ENCODE peak calls at places on chromosomes 12 and 14, in five cellular contexts. S, Z, E, H and F are unnamed samples.

GRCh38 chr12:28611501-28611900 is 421.2 kb downstream of the CCDC91 start:
- DNase-seq in S (no peak), Z (no peak), E (no peak), H (no peak), F (no peak)

GRCh38 chr12:104234926-104235499 is 19.4 kb downstream of the TXNRD1 start:
- DNase-seq in S (no peak), Z (no peak), E (no peak), H (no peak), F (no peak)

GRCh38 chr14:70735043-70735442 is 74.3 kb downstream of the MAP3K9 start:
- DNase-seq in S (no peak), Z (no peak), E (no peak), H (no peak), F (no peak)

GRCh38 chr12:132239392-132239791 is 90.0 kb downstream of the GALNT9 start:
- DNase-seq in S (no peak), Z (no peak), E (no peak), H (no peak), F (no peak)

GRCh38 chr14:59511916-59512530 is 27.7 kb downstream of the JKAMP start:
- DNase-seq in S (no peak), Z (no peak), E (no peak), H (no peak), F (no peak)

GRCh38 chr12:112107306-112107705 is 1.3 kb downstream of the NAA25 start:
- DNase-seq in S (no peak), Z (peak), E (no peak), H (no peak), F (no peak)

GRCh38 chr14:38363217-38363616 is 107.3 kb upstream of the CLEC14A start:
- DNase-seq in S (no peak), Z (no peak), E (no peak), H (no peak), F (no peak)

GRCh38 chr12:15883536-15883935 is 1.3 kb downstream of the STRAP start:
- DNase-seq in S (no peak), Z (no peak), E (no peak), H (no peak), F (no peak)

GRCh38 chr14:68497016-68497415 is 295.9 kb downstream of the ZFP36L1 start:
- DNase-seq in S (no peak), Z (no peak), E (no peak), H (no peak), F (no peak)

GRCh38 chr12:120971299-120972180 is 6.8 kb upstream of the HNF1A start:
- DNase-seq in S (peak), Z (no peak), E (peak), H (peak), F (no peak)

GRCh38 chr12:89655851-89656250 is 52.8 kb downstream of the ATP2B1 start:
- DNase-seq in S (no peak), Z (no peak), E (no peak), H (peak), F (no peak)

GRCh38 chr12:53197011-53197640 is 9.9 kb downstream of the ITGB7 start:
- DNase-seq in S (no peak), Z (no peak), E (no peak), H (no peak), F (no peak)

GRCh38 chr14:92863281-92863680 is 59.7 kb upstream of the CHGA start:
- DNase-seq in S (no peak), Z (no peak), E (no peak), H (no peak), F (no peak)

GRCh38 chr12:107564946-107565345 is 120.7 kb upstream of the PWP1 start:
- DNase-seq in S (no peak), Z (no peak), E (no peak), H (no peak), F (no peak)

GRCh38 chr12:75814856-75815754 is 216.5 kb downstream of the PHLDA1 start:
- DNase-seq in S (no peak), Z (no peak), E (peak), H (peak), F (no peak)

GRCh38 chr12:53777936-53778644 is 26.3 kb upstream of the CISTR start:
- DNase-seq in S (no peak), Z (no peak), E (no peak), H (no peak), F (no peak)

GRCh38 chr12:662541-663292 is 528 bp downstream of the NINJ2 start:
- DNase-seq in S (no peak), Z (no peak), E (no peak), H (peak), F (no peak)

GRCh38 chr12:65663097-65663496 is 161.2 kb upstream of the HMGA2 start:
- DNase-seq in S (no peak), Z (no peak), E (no peak), H (no peak), F (no peak)

GRCh38 chr12:88733003-88733402 is 152.7 kb upstream of the KITLG start:
- DNase-seq in S (no peak), Z (no peak), E (no peak), H (no peak), F (no peak)

GRCh38 chr14:62696261-62696968 is 348.8 kb downstream of the KCNH5 start:
- DNase-seq in S (no peak), Z (no peak), E (no peak), H (no peak), F (no peak)

GRCh38 chr12:55972906-55973597 is 826 bp upstream of the RAB5B start:
- DNase-seq in S (no peak), Z (no peak), E (peak), H (peak), F (no peak)

GRCh38 chr12:127944211-127944899 is 322.6 kb upstream of the TMEM132C start:
- DNase-seq in S (no peak), Z (no peak), E (no peak), H (no peak), F (no peak)

GRCh38 chr14:102930138-102930752 is 7.8 kb downstream of the AMN start:
- DNase-seq in S (no peak), Z (no peak), E (no peak), H (no peak), F (no peak)

GRCh38 chr12:7100239-7100638 is 8.0 kb upstream of the C1R start:
- DNase-seq in S (no peak), Z (no peak), E (no peak), H (no peak), F (no peak)

GRCh38 chr12:84502907-84503787 is 409.5 kb downstream of the SLC6A15 start:
- DNase-seq in S (no peak), Z (no peak), E (peak), H (peak), F (no peak)

GRCh38 chr12:50672158-50672557 is 91.7 kb upstream of the ATF1 start:
- DNase-seq in S (no peak), Z (no peak), E (no peak), H (no peak), F (no peak)

DNA sequence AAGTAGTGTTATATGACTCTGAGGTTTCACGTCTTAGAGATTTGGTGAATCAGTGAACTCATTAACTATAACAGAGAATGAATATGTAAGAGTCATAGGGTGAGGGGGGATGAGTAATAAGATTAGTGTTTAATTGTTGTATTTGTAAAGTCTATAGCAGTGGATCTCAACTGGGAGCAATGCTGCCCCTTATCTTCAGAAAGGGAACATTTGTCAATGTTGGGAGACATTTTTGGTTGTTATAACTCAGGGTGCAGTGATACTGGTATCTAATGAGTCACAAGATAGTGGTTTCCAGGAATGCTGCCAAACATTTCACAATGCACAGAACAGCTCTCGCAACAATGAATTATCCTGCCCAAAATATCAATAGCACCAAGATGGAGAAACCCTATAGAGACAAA is 1193.7 kb downstream of the GALC start:
- DNase-seq in S (no peak), Z (no peak), E (peak), H (peak), F (no peak)
- TF ChIP-seq CTCF in S (no peak), Z (no peak), E (peak), H (no peak), F (no peak)

GRCh38 chr12:25195056-25195971 is at the start of the genes DNAI7 and ETFRF1:
- DNase-seq in S (peak), Z (peak), E (peak), H (peak), F (peak)
- TF ChIP-seq CTCF in S (no peak), Z (no peak), E (no peak), H (no peak), F (no peak)

GRCh38 chr14:74246561-74246960 is 7.3 kb downstream of the VSX2 start:
- DNase-seq in S (no peak), Z (no peak), E (no peak), H (no peak), F (no peak)

GRCh38 chr14:74242055-74243042 is 3.1 kb downstream of the VSX2 start:
- DNase-seq in S (no peak), Z (no peak), E (no peak), H (no peak), F (no peak)

GRCh38 chr14:74245292-74245691 is 6.0 kb downstream of the VSX2 start:
- DNase-seq in S (no peak), Z (no peak), E (no peak), H (no peak), F (no peak)

GRCh38 chr14:74243051-74243450 is 3.8 kb downstream of the VSX2 start:
- DNase-seq in S (no peak), Z (no peak), E (no peak), H (no peak), F (no peak)

DNA sequence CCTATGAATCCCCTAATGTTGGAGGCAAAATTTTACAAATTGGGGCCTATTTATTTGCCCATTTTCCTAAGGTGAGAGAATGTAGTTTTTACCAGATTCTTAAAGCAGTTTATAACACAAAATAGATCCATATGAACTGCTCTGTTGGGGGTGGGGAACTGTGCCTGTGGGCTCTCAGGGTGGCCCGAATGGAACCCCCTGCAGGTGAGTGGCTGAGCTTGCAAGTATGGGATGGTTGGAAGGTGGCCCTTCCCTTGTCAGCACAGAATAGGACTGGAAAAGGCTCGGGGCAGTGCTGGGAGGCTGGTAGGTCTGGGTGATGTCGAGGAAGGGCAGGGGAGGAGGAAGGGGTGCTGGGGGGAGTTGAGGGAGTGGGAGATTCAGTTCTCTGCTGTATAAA is 4.9 kb downstream of the VSX2 start:
- DNase-seq in S (no peak), Z (no peak), E (no peak), H (no peak), F (no peak)
- TF ChIP-seq CTCF in S (no peak), Z (no peak), E (no peak), H (no peak), F (no peak)

GRCh38 chr14:94882401-94882800 is 112.5 kb upstream of the GSC start:
- DNase-seq in S (no peak), Z (no peak), E (no peak), H (no peak), F (no peak)

GRCh38 chr14:94887591-94887990 is 117.7 kb upstream of the GSC start:
- DNase-seq in S (no peak), Z (no peak), E (no peak), H (no peak), F (no peak)

GRCh38 chr14:94885481-94886155 is 115.7 kb upstream of the GSC start:
- DNase-seq in S (no peak), Z (no peak), E (no peak), H (no peak), F (no peak)

GRCh38 chr14:94886931-94887330 is 117.0 kb upstream of the GSC start:
- DNase-seq in S (no peak), Z (no peak), E (no peak), H (no peak), F (no peak)

DNA sequence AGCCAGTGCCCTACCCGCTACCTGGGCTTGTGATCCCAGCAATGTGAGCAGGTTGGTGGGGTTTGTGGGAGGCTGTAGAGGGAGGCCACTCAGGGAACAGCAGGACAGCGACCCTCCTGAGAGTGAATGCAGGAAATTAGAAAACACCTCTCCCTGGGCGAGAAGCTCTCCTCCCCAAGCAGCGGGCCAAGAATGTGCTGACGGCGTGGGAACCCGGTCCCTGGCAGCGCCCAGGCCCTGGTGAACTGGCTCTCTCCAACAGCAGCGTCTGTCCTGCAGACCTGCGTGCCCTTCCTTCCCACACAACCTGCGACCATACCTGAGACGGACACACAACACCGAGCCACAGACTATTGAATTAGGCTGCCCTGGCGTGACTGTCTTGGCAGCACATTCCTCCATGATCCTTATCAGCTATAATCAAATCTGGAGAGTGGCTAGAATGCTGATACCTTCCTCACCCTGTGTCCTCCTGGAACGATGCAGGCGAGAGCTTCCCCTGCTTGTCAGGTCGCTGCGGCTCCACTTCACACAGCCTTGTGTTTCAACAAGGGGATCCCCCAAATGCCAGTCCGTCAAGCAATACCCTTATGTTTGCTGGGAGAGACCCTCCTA is 114.8 kb upstream of the GSC start:
- DNase-seq in S (no peak), Z (no peak), E (no peak), H (no peak), F (no peak)
- TF ChIP-seq CTCF in S (no peak), Z (no peak), E (no peak), H (no peak), F (no peak)

GRCh38 chr12:40711121-40711520 is 18.9 kb downstream of the CNTN1 start:
- DNase-seq in S (peak), Z (no peak), E (no peak), H (no peak), F (no peak)

GRCh38 chr12:40714636-40715035 is 22.4 kb downstream of the CNTN1 start:
- DNase-seq in S (no peak), Z (no peak), E (no peak), H (no peak), F (no peak)

GRCh38 chr12:40717576-40717975 is 25.3 kb downstream of the CNTN1 start:
- DNase-seq in S (no peak), Z (no peak), E (no peak), H (no peak), F (no peak)

GRCh38 chr12:40718878-40719372 is 26.7 kb downstream of the CNTN1 start:
- DNase-seq in S (no peak), Z (no peak), E (no peak), H (no peak), F (no peak)

GRCh38 chr12:40716037-40716436 is 23.8 kb downstream of the CNTN1 start:
- DNase-seq in S (no peak), Z (no peak), E (no peak), H (no peak), F (no peak)
- TF ChIP-seq CTCF in S (no peak), Z (no peak), E (no peak), H (no peak), F (no peak)

DNA sequence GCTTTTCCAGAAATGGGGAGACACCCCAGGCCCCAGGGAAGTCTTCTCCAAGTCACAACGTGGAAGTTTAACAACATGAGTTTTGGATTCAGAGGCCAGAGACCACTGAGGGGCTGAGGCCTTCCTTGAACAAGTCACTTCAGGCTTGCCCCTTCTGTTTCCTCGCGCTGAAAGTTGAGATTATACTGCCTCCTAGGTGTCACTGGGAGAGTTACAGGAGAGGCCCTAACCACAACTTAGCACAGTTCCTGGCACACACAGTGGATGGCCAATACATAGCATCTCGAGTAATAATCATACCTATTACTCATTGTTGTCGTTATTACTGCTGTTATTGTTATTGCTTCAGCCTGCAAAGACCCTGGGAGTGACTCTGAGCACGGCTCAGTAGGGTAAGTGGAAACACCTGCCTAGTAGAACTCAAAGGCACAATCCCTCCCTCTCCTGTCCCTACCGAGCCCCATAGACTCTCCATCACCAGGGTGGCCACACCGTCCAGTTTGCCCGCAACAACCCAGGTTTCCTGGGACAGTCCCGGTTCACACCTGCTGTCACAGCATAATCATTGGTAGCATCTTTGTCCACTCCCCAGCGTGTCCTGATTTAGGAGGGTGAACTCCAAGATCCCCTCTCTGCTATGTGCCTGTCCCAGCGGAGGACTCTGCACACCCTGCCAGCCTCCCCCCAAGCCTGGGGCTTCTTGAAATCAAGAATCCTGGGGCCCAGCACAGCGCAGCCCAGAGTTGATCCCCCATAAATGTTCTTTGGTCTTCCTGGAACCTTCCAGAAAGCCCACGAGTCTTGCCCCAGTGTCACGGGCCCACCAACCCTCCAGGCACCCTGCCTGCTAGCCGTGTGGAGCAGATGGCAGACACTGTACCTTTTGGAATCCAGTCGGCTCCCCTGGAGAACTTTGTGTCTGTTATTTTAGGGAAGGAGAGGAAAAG is 85.0 kb downstream of the SYNE3 start:
- DNase-seq in S (no peak), Z (no peak), E (no peak), H (peak), F (no peak)
- TF ChIP-seq CTCF in S (peak), Z (peak), E (peak), H (peak), F (no peak)